ENCODE peak calls at places on chromosome 18, in five cellular contexts. B, Y, X, J and E are unnamed samples.

GRCh38 chr18:42373584-42373983 is 418.6 kb downstream of the PIK3C3 start:
- DNase-seq in B (no peak), Y (no peak), X (no peak), J (no peak), E (no peak)

GRCh38 chr18:12768622-12769021 is 65.8 kb downstream of the PSMG2 start:
- DNase-seq in B (no peak), Y (no peak), X (no peak), J (no peak), E (no peak)

GRCh38 chr18:69636529-69637301 is 236.0 kb downstream of the DOK6 start:
- DNase-seq in B (no peak), Y (no peak), X (no peak), J (no peak), E (no peak)

GRCh38 chr18:48100168-48100495 is 169.7 kb upstream of the SMAD2 start:
- DNase-seq in B (no peak), Y (no peak), X (no peak), J (no peak), E (no peak)

GRCh38 chr18:26655614-26656400 is 107.5 kb upstream of the KCTD1 start:
- DNase-seq in B (no peak), Y (peak; percentile 81), X (peak; percentile 82), J (peak; percentile 22), E (peak; percentile 48)

GRCh38 chr18:28767781-28768211 is 590.9 kb upstream of the CDH2 start:
- DNase-seq in B (no peak), Y (no peak), X (no peak), J (no peak), E (no peak)

GRCh38 chr18:70028084-70028483 is 80.4 kb upstream of the CD226 start:
- DNase-seq in B (no peak), Y (no peak), X (no peak), J (no peak), E (no peak)

GRCh38 chr18:22324191-22325131 is 93.3 kb downstream of the CTAGE1 start:
- DNase-seq in B (no peak), Y (no peak), X (peak; percentile 85), J (no peak), E (no peak)

GRCh38 chr18:64972545-64972944 is 778.3 kb upstream of the CDH7 start:
- DNase-seq in B (no peak), Y (peak; percentile 14), X (no peak), J (no peak), E (no peak)

GRCh38 chr18:56841836-56842235 is 190.7 kb downstream of the WDR7 start:
- DNase-seq in B (no peak), Y (no peak), X (no peak), J (no peak), E (no peak)

GRCh38 chr18:56702946-56703345 is 51.8 kb downstream of the WDR7 start:
- DNase-seq in B (peak; percentile 58), Y (peak; percentile 54), X (no peak), J (peak; percentile 70), E (no peak)

GRCh38 chr18:44807766-44808165 is 127.1 kb downstream of the SETBP1 start:
- DNase-seq in B (no peak), Y (no peak), X (no peak), J (no peak), E (no peak)

GRCh38 chr18:6624271-6624670 is 105.2 kb upstream of the ARHGAP28 start:
- DNase-seq in B (no peak), Y (no peak), X (no peak), J (no peak), E (no peak)
- H3K4me3 ChIP-seq in B (no peak overlapping the region), Y (no peak overlapping the region), X (no peak overlapping the region), J (no peak overlapping the region), E (no peak overlapping the region)

GRCh38 chr18:76686737-76687231 is 135.6 kb upstream of the ZNF236 start:
- DNase-seq in B (peak; percentile 44), Y (peak; percentile 77), X (no peak), J (peak; percentile 73), E (peak; percentile 25)

GRCh38 chr18:76685402-76685801 is 137.0 kb upstream of the ZNF236 start:
- DNase-seq in B (no peak), Y (no peak), X (no peak), J (no peak), E (no peak)

GRCh38 chr18:76687271-76688006 is 134.9 kb upstream of the ZNF236 start:
- DNase-seq in B (no peak), Y (no peak), X (no peak), J (no peak), E (no peak)

GRCh38 chr18:76685860-76686259 is 136.5 kb upstream of the ZNF236 start:
- DNase-seq in B (no peak), Y (no peak), X (no peak), J (no peak), E (no peak)

GRCh38 chr18:76684265-76684664 is 138.1 kb upstream of the ZNF236 start:
- DNase-seq in B (no peak), Y (no peak), X (no peak), J (no peak), E (no peak)
- H3K27me3 ChIP-seq in B (peaks cover 6% of the 10 kb centered on the region), Y (no peaks in the 10 kb centered on the region), X (no peaks in the 10 kb centered on the region), J (peaks cover 5% of the 10 kb centered on the region), E (no peaks in the 10 kb centered on the region)

GRCh38 chr18:72456802-72457201 is 87.3 kb downstream of the CBLN2 start:
- DNase-seq in B (no peak), Y (no peak), X (no peak), J (no peak), E (no peak)

GRCh38 chr18:72458256-72458655 is 85.9 kb downstream of the CBLN2 start:
- DNase-seq in B (no peak), Y (no peak), X (no peak), J (no peak), E (no peak)

GRCh38 chr18:72460210-72460680 is 83.9 kb downstream of the CBLN2 start:
- DNase-seq in B (no peak), Y (no peak), X (no peak), J (no peak), E (peak; percentile 26)
- H3K9me3 ChIP-seq in B (peaks cover 4% of the 10 kb centered on the region), Y (no peaks in the 10 kb centered on the region), X (no peaks in the 10 kb centered on the region), J (no peaks in the 10 kb centered on the region), E (no peaks in the 10 kb centered on the region)

DNA sequence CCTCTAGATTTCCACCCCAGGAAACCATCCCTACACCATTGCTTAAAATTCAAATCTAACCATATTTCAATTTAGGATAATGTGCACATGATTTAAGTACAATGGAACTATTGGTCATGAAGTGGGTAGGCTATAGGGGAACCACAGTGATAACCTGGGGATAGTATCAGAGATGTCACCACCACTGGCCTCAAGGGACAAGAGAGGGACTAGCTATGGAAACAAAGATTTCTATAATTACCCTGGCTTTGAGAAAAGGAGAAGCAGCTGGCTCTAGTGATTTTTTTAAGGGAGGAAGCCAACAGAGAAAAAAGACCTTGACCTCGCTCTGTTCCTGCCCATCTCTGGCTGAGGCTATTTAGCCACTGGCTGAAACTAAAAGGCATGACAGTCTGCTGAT is 132.0 kb downstream of the MEP1B start:
- DNase-seq in B (no peak), Y (no peak), X (no peak), J (no peak), E (no peak)
- H3K4me3 ChIP-seq in B (no peak overlapping the region), Y (no peak overlapping the region), X (no peak overlapping the region), J (no peak overlapping the region), E (no peak overlapping the region)